ENCODE peak calls at places on chromosomes 16 and 17, in seven cellular contexts. B is breast epithelium, Y is psoas muscle, Z is tibial nerve, I is neural progenitor cell, F is heart left ventricle, E is GM06990. J is an unnamed sample. For H3K27me3, the result is how much of the 10 kb centered on the place peaks cover.

GRCh38 chr16:23245268-23245667 is 56.8 kb upstream of the SCNN1B start:
- DNase-seq in B (no peak), Y (peak), Z (no peak), I (no peak), F (peak), E (no peak), J (no peak)

GRCh38 chr16:554640-555413 is 5.4 kb upstream of the PRR35 start:
- DNase-seq in B (no peak), Y (peak), Z (no peak), I (no peak), F (no peak), E (no peak), J (no peak)

GRCh38 chr16:4660454-4661007 is 32.8 kb upstream of the NUDT16L1 start:
- DNase-seq in B (no peak), Y (peak), Z (no peak), I (no peak), F (peak), E (peak), J (peak)

GRCh38 chr16:1794221-1794871 is 841 bp upstream of the IGFALS start:
- DNase-seq in B (no peak), Y (peak), Z (no peak), I (no peak), F (peak), E (peak), J (no peak)

GRCh38 chr16:13186813-13187212 is 285.4 kb downstream of the SHISA9 start:
- DNase-seq in B (no peak), Y (no peak), Z (no peak), I (peak), F (no peak), E (no peak), J (no peak)

GRCh38 chr16:83781-84615 is 6.0 kb downstream of the MPG start:
- DNase-seq in B (no peak), Y (no peak), Z (no peak), I (no peak), F (no peak), E (no peak), J (no peak)

GRCh38 chr16:11670171-11671131 is 2.2 kb downstream of the SNN start:
- DNase-seq in B (no peak), Y (no peak), Z (no peak), I (no peak), F (no peak), E (peak), J (no peak)

GRCh38 chr16:3137267-3137666 is 2.4 kb downstream of the ZNF213 start:
- DNase-seq in B (no peak), Y (no peak), Z (no peak), I (no peak), F (no peak), E (no peak), J (no peak)

GRCh38 chr16:54135361-54136275 is 151.0 kb downstream of the IRX3 start:
- DNase-seq in B (no peak), Y (no peak), Z (no peak), I (no peak), F (no peak), E (no peak), J (peak)

GRCh38 chr17:40418428-40418706 is 671 bp upstream of the TOP2A start:
- DNase-seq in B (no peak), Y (peak), Z (no peak), I (no peak), F (no peak), E (no peak), J (no peak)

GRCh38 chr16:15829460-15829859 is 27.4 kb downstream of the MYH11 start:
- DNase-seq in B (peak), Y (peak), Z (peak), I (peak), F (peak), E (no peak), J (no peak)

GRCh38 chr16:13307255-13307654 is 405.9 kb downstream of the SHISA9 start:
- DNase-seq in B (no peak), Y (no peak), Z (no peak), I (no peak), F (no peak), E (no peak), J (peak)

GRCh38 chr16:72068930-72069329 is 5.9 kb downstream of the HPR start:
- DNase-seq in B (no peak), Y (no peak), Z (no peak), I (no peak), F (no peak), E (no peak), J (no peak)

GRCh38 chr16:85832578-85833539 is 33.4 kb downstream of the COX4I1 start:
- DNase-seq in B (no peak), Y (no peak), Z (no peak), I (no peak), F (no peak), E (peak), J (no peak)

GRCh38 chr17:66855204-66855603 is 20.3 kb downstream of the CACNG5 start:
- DNase-seq in B (no peak), Y (no peak), Z (no peak), I (peak), F (no peak), E (no peak), J (no peak)

GRCh38 chr17:75516619-75517276 is 420 bp downstream of the TSEN54 start:
- DNase-seq in B (no peak), Y (no peak), Z (no peak), I (peak), F (no peak), E (peak), J (no peak)

GRCh38 chr16:74271879-74272278 is 24.7 kb upstream of the PSMD7 start:
- DNase-seq in B (no peak), Y (no peak), Z (no peak), I (no peak), F (no peak), E (no peak), J (no peak)

GRCh38 chr17:50269477-50270429 is 4.5 kb upstream of the TMEM92 start:
- DNase-seq in B (peak), Y (peak), Z (peak), I (peak), F (peak), E (no peak), J (no peak)

GRCh38 chr17:67672592-67672991 is 45.1 kb upstream of the NOL11 start:
- DNase-seq in B (no peak), Y (no peak), Z (no peak), I (no peak), F (no peak), E (no peak), J (no peak)

GRCh38 chr16:56910654-56911539 is 21.0 kb upstream of the HERPUD1 start:
- DNase-seq in B (no peak), Y (no peak), Z (no peak), I (no peak), F (peak), E (no peak), J (peak)

DNA sequence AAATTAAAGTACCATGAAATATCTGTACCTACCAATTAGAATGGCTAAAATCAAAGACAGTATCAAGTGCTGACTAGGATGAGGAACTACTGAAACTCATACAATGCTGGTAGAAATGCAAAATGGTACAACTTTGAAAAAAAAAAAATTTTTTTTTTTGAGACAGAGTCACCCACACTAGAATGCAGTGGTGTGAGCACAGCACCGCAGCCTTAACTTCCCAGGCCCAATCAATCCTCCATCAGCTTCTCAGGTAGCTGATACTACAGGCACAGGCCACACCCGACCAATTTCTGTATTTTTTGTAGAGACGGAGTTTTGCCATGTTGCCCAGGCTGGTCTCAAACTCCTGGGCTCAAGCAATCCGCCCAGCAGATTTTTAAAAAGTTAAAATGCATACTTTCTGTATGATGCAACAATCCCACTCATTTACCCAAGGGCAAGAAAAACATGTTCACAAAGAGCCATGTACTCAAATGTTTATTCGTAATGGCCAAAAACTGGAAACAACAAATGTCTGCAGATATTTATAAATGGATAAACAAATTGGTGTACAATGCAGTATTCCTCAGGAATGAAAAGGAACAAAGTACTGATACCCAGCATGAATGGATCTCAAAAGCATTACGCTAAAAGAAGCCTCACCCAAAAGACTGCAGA is 8.7 kb downstream of the SMURF2 start:
- DNase-seq in B (no peak), Y (no peak), Z (no peak), I (no peak), F (no peak), E (no peak), J (no peak)
- H3K4me3 ChIP-seq in B (no peak), Y (no peak), Z (no peak), I (no peak), F (no peak), E (no peak), J (no peak)

GRCh38 chr16:58678716-58679115 is 5.9 kb downstream of the SLC38A7 start:
- DNase-seq in B (peak), Y (peak), Z (no peak), I (no peak), F (peak), E (no peak), J (no peak)
- TF ChIP-seq CTCF in B (no peak), Y (peak), Z (no peak), I (no peak), F (peak), E (peak), J (peak)

GRCh38 chr17:63842540-63843386 is at the start of gene SMARCD2:
- DNase-seq in B (peak), Y (peak), Z (peak), I (peak), F (peak), E (peak), J (peak)

GRCh38 chr17:63840591-63841349 is 1.7 kb downstream of the SMARCD2 start:
- DNase-seq in B (no peak), Y (peak), Z (no peak), I (no peak), F (peak), E (no peak), J (no peak)

GRCh38 chr17:63841350-63842172 is 924 bp downstream of the SMARCD2 start:
- DNase-seq in B (peak), Y (peak), Z (no peak), I (peak), F (peak), E (peak), J (no peak)

GRCh38 chr17:63843387-63844292 is 1.2 kb upstream of the SMARCD2 start:
- DNase-seq in B (no peak), Y (peak), Z (no peak), I (no peak), F (peak), E (peak), J (no peak)

DNA sequence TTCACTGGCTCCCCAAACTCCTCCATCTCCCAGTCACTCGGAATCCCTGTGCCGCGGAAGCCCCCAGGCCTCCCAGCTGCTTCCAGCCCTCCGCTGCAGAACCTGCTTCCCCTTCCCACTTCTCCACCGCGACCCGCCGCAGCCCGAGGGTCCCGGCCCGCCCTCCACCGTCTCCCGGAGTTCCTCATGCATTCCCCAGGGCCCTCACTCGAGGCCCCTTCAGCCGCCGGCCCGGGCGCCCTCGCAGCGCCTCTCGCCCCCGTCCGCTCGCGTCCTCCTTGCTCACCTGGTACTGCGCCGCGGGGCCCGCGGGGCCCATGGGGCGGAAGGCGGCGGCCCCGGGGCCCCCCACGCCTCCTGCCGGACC is 329 bp downstream of the SMARCD2 start:
- DNase-seq in B (no peak), Y (peak), Z (no peak), I (no peak), F (peak), E (no peak), J (no peak)
- H3K27me3 ChIP-seq in B (under half), Y (under half), Z (under half), I (under half), F (under half), E (under half), J (under half)

GRCh38 chr17:12729086-12729485 is 60.2 kb upstream of the ARHGAP44 start:
- DNase-seq in B (no peak), Y (no peak), Z (no peak), I (no peak), F (no peak), E (no peak), J (no peak)

GRCh38 chr17:12731839-12732238 is 57.5 kb upstream of the ARHGAP44 start:
- DNase-seq in B (no peak), Y (no peak), Z (no peak), I (no peak), F (peak), E (no peak), J (no peak)

GRCh38 chr17:12730931-12731521 is 58.3 kb upstream of the ARHGAP44 start:
- DNase-seq in B (peak), Y (peak), Z (peak), I (peak), F (peak), E (no peak), J (no peak)

GRCh38 chr17:12732366-12732765 is 56.9 kb upstream of the ARHGAP44 start:
- DNase-seq in B (no peak), Y (no peak), Z (no peak), I (no peak), F (no peak), E (no peak), J (no peak)

DNA sequence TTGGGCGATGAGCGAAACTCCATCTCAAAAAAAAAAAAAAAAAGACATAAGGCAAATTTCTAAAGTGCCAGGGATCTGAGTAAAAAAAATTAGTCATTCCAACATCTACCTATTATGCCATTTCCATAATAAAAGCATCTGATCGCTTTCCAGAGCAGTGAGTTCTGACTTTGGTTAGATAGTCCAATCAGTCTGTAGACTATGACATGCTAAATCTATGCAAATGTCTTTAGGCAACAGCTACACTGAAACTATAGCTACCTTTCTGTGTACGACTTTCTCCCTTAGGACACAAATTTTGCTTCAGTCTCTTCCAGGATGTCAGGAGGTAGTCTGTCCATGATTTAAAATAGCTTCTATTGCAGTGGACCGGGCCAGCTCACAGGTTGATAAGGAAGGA is 58.9 kb upstream of the ARHGAP44 start:
- DNase-seq in B (no peak), Y (no peak), Z (no peak), I (no peak), F (no peak), E (no peak), J (no peak)
- H3K4me3 ChIP-seq in B (peak), Y (no peak), Z (no peak), I (no peak), F (no peak), E (no peak), J (no peak)

DNA sequence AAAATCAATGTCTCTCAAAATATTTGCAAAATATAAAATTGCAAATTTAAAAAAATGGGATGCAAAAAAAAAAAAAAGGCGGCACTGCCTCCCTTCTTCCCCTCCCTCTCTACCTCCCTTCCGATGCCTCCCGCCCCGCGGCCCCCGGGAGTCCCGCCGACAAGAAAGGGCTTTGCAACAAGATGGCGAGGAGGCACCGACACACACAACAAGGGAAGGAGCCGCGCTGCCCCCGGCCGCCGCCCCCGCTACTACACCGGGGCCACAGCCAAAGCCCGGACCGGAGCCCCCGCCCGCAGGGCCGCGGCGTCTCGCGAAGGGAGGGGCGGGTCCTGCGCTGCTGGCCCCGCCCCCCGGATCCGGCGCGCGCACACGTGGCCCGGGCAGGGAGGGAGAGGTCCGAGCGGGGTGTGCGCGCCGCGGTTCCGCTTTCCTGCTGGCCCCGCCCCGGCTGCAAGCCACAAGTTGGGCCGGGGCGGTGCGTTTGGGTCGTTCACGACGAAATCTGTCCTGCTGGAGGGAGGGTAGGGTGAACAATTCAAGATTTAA is at the start of gene MNT:
- DNase-seq in B (peak), Y (peak), Z (peak), I (peak), F (peak), E (peak), J (no peak)
- TF ChIP-seq CTCF in B (no peak), Y (no peak), Z (no peak), I (no peak), F (no peak), E (no peak), J (no peak)

GRCh38 chr17:4620531-4621101 is 20.9 kb downstream of the ALOX15 start:
- DNase-seq in B (no peak), Y (no peak), Z (no peak), I (no peak), F (no peak), E (no peak), J (no peak)

GRCh38 chr17:4617590-4618356 is 23.7 kb downstream of the ALOX15 start:
- DNase-seq in B (no peak), Y (no peak), Z (no peak), I (no peak), F (no peak), E (no peak), J (no peak)

GRCh38 chr17:4617090-4617489 is 24.4 kb downstream of the ALOX15 start:
- DNase-seq in B (no peak), Y (no peak), Z (no peak), I (no peak), F (no peak), E (no peak), J (no peak)

GRCh38 chr17:4610656-4611055 is 26.3 kb downstream of the SMTNL2 start:
- DNase-seq in B (no peak), Y (no peak), Z (no peak), I (no peak), F (no peak), E (no peak), J (no peak)

GRCh38 chr17:4616456-4616855 is 25.0 kb downstream of the ALOX15 start:
- DNase-seq in B (no peak), Y (no peak), Z (no peak), I (no peak), F (peak), E (no peak), J (no peak)
- H3K27me3 ChIP-seq in B (under half), Y (under half), Z (under half), I (under half), F (under half), E (under half), J (under half)

GRCh38 chr16:65121870-65122723 is at the start of gene CDH11:
- DNase-seq in B (no peak), Y (peak), Z (peak), I (peak), F (peak), E (no peak), J (no peak)
- H3K4me3 ChIP-seq in B (peak), Y (peak), Z (peak), I (peak), F (peak), E (no peak), J (peak)

GRCh38 chr16:89491974-89492687 is 1.8 kb upstream of the ANKRD11 start:
- DNase-seq in B (no peak), Y (no peak), Z (no peak), I (no peak), F (no peak), E (no peak), J (no peak)

GRCh38 chr16:89489040-89489721 is 1.2 kb downstream of the ANKRD11 start:
- DNase-seq in B (peak), Y (peak), Z (peak), I (peak), F (peak), E (peak), J (peak)

GRCh38 chr16:89490386-89491237 is at the start of gene ANKRD11:
- DNase-seq in B (peak), Y (peak), Z (peak), I (peak), F (peak), E (peak), J (peak)

GRCh38 chr16:89489731-89490385 is 503 bp downstream of the ANKRD11 start:
- DNase-seq in B (no peak), Y (no peak), Z (no peak), I (no peak), F (no peak), E (no peak), J (no peak)

GRCh38 chr16:89491238-89491869 is 993 bp upstream of the ANKRD11 start:
- DNase-seq in B (no peak), Y (no peak), Z (no peak), I (peak), F (no peak), E (no peak), J (no peak)
- TF ChIP-seq CTCF in B (no peak), Y (peak), Z (no peak), I (peak), F (no peak), E (no peak), J (peak)

GRCh38 chr17:29565643-29566472 is 979 bp downstream of the ABHD15 start:
- DNase-seq in B (peak), Y (peak), Z (peak), I (peak), F (no peak), E (peak), J (no peak)
- H3K27me3 ChIP-seq in B (under half), Y (under half), Z (under half), I (under half), F (under half), E (under half), J (under half)